ENCODE peak calls at places on chromosome 16, in six cellular contexts. One of them, this sample, is unnamed.

GRCh38 chr16:3528406-3528805 is 27.6 kb downstream of the CLUAP1 start:
- DNase-seq in GM10248: no peak
- DNase-seq in stimulated activated naive CD8-positive, alpha-beta T cell treated with anti-CD3 and anti-CD28 coated beads, Interleukin-15, Interleukin-2, amounts not matched to agents 100 U/mL and 50 U/mL, for 24 hours: no peak
- DNase-seq in amygdala: no peak
- DNase-seq in anterior cingulate cortex: no peak
- DNase-seq in activated gamma-delta T cell treated with Interleukin-2 at 50 U/mL for 16 hours: no peak
- DNase-seq in this sample: no peak

GRCh38 chr16:73572135-73572534 is 524.2 kb upstream of the ZFHX3 start:
- DNase-seq in activated gamma-delta T cell treated with Interleukin-2 at 50 U/mL for 16 hours: no peak
- DNase-seq in amygdala: peak
- DNase-seq in stimulated activated naive CD8-positive, alpha-beta T cell treated with anti-CD3 and anti-CD28 coated beads, Interleukin-15, Interleukin-2, amounts not matched to agents 100 U/mL and 50 U/mL, for 24 hours: no peak
- DNase-seq in anterior cingulate cortex: peak
- DNase-seq in GM10248: no peak
- DNase-seq in this sample: no peak

GRCh38 chr16:10280262-10281170 is 98.3 kb upstream of the GRIN2A start:
- DNase-seq in activated gamma-delta T cell treated with Interleukin-2 at 50 U/mL for 16 hours: no peak
- DNase-seq in GM10248: no peak
- DNase-seq in amygdala: no peak
- DNase-seq in stimulated activated naive CD8-positive, alpha-beta T cell treated with anti-CD3 and anti-CD28 coated beads, Interleukin-15, Interleukin-2, amounts not matched to agents 100 U/mL and 50 U/mL, for 24 hours: no peak
- DNase-seq in anterior cingulate cortex: no peak
- DNase-seq in this sample: no peak

GRCh38 chr16:8831450-8832382 is 34.1 kb downstream of the PMM2 start:
- DNase-seq in anterior cingulate cortex: no peak
- DNase-seq in GM10248: no peak
- DNase-seq in stimulated activated naive CD8-positive, alpha-beta T cell treated with anti-CD3 and anti-CD28 coated beads, Interleukin-15, Interleukin-2, amounts not matched to agents 100 U/mL and 50 U/mL, for 24 hours: no peak
- DNase-seq in activated gamma-delta T cell treated with Interleukin-2 at 50 U/mL for 16 hours: no peak
- DNase-seq in amygdala: no peak
- DNase-seq in this sample: no peak

GRCh38 chr16:84922351-84923135 is 88.8 kb downstream of the ZDHHC7 start:
- DNase-seq in anterior cingulate cortex: peak
- DNase-seq in GM10248: no peak
- DNase-seq in amygdala: peak
- DNase-seq in activated gamma-delta T cell treated with Interleukin-2 at 50 U/mL for 16 hours: no peak
- DNase-seq in stimulated activated naive CD8-positive, alpha-beta T cell treated with anti-CD3 and anti-CD28 coated beads, Interleukin-15, Interleukin-2, amounts not matched to agents 100 U/mL and 50 U/mL, for 24 hours: no peak
- DNase-seq in this sample: peak

GRCh38 chr16:3235856-3236669 is 1.1 kb upstream of the ZNF200 start:
- DNase-seq in activated gamma-delta T cell treated with Interleukin-2 at 50 U/mL for 16 hours: peak
- DNase-seq in GM10248: no peak
- DNase-seq in amygdala: no peak
- DNase-seq in anterior cingulate cortex: no peak
- DNase-seq in stimulated activated naive CD8-positive, alpha-beta T cell treated with anti-CD3 and anti-CD28 coated beads, Interleukin-15, Interleukin-2, amounts not matched to agents 100 U/mL and 50 U/mL, for 24 hours: peak
- DNase-seq in this sample: no peak

GRCh38 chr16:88349153-88349902 is 33.4 kb upstream of the ZNF469 start:
- DNase-seq in activated gamma-delta T cell treated with Interleukin-2 at 50 U/mL for 16 hours: no peak
- DNase-seq in amygdala: no peak
- DNase-seq in anterior cingulate cortex: no peak
- DNase-seq in GM10248: no peak
- DNase-seq in stimulated activated naive CD8-positive, alpha-beta T cell treated with anti-CD3 and anti-CD28 coated beads, Interleukin-15, Interleukin-2, amounts not matched to agents 100 U/mL and 50 U/mL, for 24 hours: no peak
- DNase-seq in this sample: no peak

GRCh38 chr16:75239463-75240122 is 11.8 kb downstream of the BCAR1 start:
- DNase-seq in anterior cingulate cortex: no peak
- DNase-seq in activated gamma-delta T cell treated with Interleukin-2 at 50 U/mL for 16 hours: no peak
- DNase-seq in GM10248: no peak
- DNase-seq in amygdala: no peak
- DNase-seq in stimulated activated naive CD8-positive, alpha-beta T cell treated with anti-CD3 and anti-CD28 coated beads, Interleukin-15, Interleukin-2, amounts not matched to agents 100 U/mL and 50 U/mL, for 24 hours: no peak
- DNase-seq in this sample: no peak

GRCh38 chr16:85235988-85236831 is 123.9 kb upstream of the CIBAR2 start:
- DNase-seq in anterior cingulate cortex: no peak
- DNase-seq in amygdala: no peak
- DNase-seq in stimulated activated naive CD8-positive, alpha-beta T cell treated with anti-CD3 and anti-CD28 coated beads, Interleukin-15, Interleukin-2, amounts not matched to agents 100 U/mL and 50 U/mL, for 24 hours: no peak
- DNase-seq in activated gamma-delta T cell treated with Interleukin-2 at 50 U/mL for 16 hours: no peak
- DNase-seq in GM10248: peak
- DNase-seq in this sample: no peak

GRCh38 chr16:84237994-84238750 is 1.6 kb downstream of the KCNG4 start:
- DNase-seq in activated gamma-delta T cell treated with Interleukin-2 at 50 U/mL for 16 hours: no peak
- DNase-seq in anterior cingulate cortex: no peak
- DNase-seq in stimulated activated naive CD8-positive, alpha-beta T cell treated with anti-CD3 and anti-CD28 coated beads, Interleukin-15, Interleukin-2, amounts not matched to agents 100 U/mL and 50 U/mL, for 24 hours: no peak
- DNase-seq in GM10248: no peak
- DNase-seq in amygdala: no peak
- DNase-seq in this sample: no peak

This sample was measured in C1 segment of cervical spinal cord.